ENCODE peak calls at places on chromosomes 4 and X, in seven cellular contexts. One of them, this sample, is unnamed.

GRCh38 chr4:14143892-14144291 is 516.4 kb upstream of the BOD1L1 start:
- DNase-seq in transverse colon: no peak
- DNase-seq in stomach: no peak
- DNase-seq in K562: no peak
- DNase-seq in suprapubic skin: no peak
- DNase-seq in H1: no peak
- DNase-seq in HepG2: no peak
- DNase-seq in this sample: no peak

GRCh38 chrX:154986826-154987575 is 35.5 kb downstream of the F8 start:
- DNase-seq in transverse colon: no peak
- DNase-seq in stomach: no peak
- DNase-seq in K562: no peak
- DNase-seq in suprapubic skin: no peak
- DNase-seq in H1: no peak
- DNase-seq in HepG2: no peak
- DNase-seq in this sample: no peak

GRCh38 chrX:9942086-9942485 is 25.1 kb upstream of the CLDN34 start:
- DNase-seq in transverse colon: peak; percentile 11
- DNase-seq in stomach: no peak
- DNase-seq in K562: no peak
- DNase-seq in suprapubic skin: no peak
- DNase-seq in H1: no peak
- DNase-seq in HepG2: no peak
- DNase-seq in this sample: no peak

GRCh38 chr4:39770471-39770870 is 72.5 kb downstream of the UBE2K start:
- DNase-seq in transverse colon: no peak
- DNase-seq in stomach: no peak
- DNase-seq in K562: no peak
- DNase-seq in suprapubic skin: no peak
- DNase-seq in H1: no peak
- DNase-seq in HepG2: no peak
- DNase-seq in this sample: no peak

GRCh38 chrX:72276478-72276953 is 532 bp downstream of the RPS4X start:
- DNase-seq in transverse colon: no peak
- DNase-seq in stomach: no peak
- DNase-seq in K562: no peak
- DNase-seq in suprapubic skin: no peak
- DNase-seq in H1: no peak
- DNase-seq in HepG2: no peak
- DNase-seq in this sample: no peak

GRCh38 chr4:13893987-13894386 is 266.5 kb upstream of the BOD1L1 start:
- DNase-seq in transverse colon: no peak
- DNase-seq in stomach: no peak
- DNase-seq in K562: no peak
- DNase-seq in suprapubic skin: no peak
- DNase-seq in H1: no peak
- DNase-seq in HepG2: no peak
- DNase-seq in this sample: no peak

GRCh38 chrX:84724576-84724975 is 222.3 kb upstream of the HDX start:
- DNase-seq in transverse colon: no peak
- DNase-seq in stomach: no peak
- DNase-seq in K562: no peak
- DNase-seq in suprapubic skin: no peak
- DNase-seq in H1: no peak
- DNase-seq in HepG2: no peak
- DNase-seq in this sample: no peak

GRCh38 chrX:149472620-149473019 is 32.5 kb downstream of the IDS start:
- DNase-seq in transverse colon: no peak
- DNase-seq in stomach: no peak
- DNase-seq in K562: no peak
- DNase-seq in suprapubic skin: no peak
- DNase-seq in H1: no peak
- DNase-seq in HepG2: no peak
- DNase-seq in this sample: no peak

GRCh38 chr4:11790230-11790629 is 361.5 kb upstream of the HS3ST1 start:
- DNase-seq in transverse colon: no peak
- DNase-seq in stomach: no peak
- DNase-seq in K562: no peak
- DNase-seq in suprapubic skin: no peak
- DNase-seq in H1: no peak
- DNase-seq in HepG2: no peak
- DNase-seq in this sample: no peak

GRCh38 chrX:129738466-129739308 is at the start of gene XPNPEP2:
- DNase-seq in transverse colon: no peak
- DNase-seq in stomach: no peak
- DNase-seq in K562: no peak
- DNase-seq in suprapubic skin: peak; percentile 65
- DNase-seq in H1: no peak
- DNase-seq in HepG2: no peak
- DNase-seq in this sample: no peak

GRCh38 chrX:102845020-102845419 is 92.1 kb upstream of the RAB40AL start:
- DNase-seq in transverse colon: no peak
- DNase-seq in stomach: no peak
- DNase-seq in K562: no peak
- DNase-seq in suprapubic skin: no peak
- DNase-seq in H1: no peak
- DNase-seq in HepG2: no peak
- DNase-seq in this sample: no peak

GRCh38 chrX:100368167-100368566 is 41.9 kb downstream of the PCDH19 start:
- DNase-seq in transverse colon: no peak
- DNase-seq in stomach: no peak
- DNase-seq in K562: no peak
- DNase-seq in suprapubic skin: no peak
- DNase-seq in H1: no peak
- DNase-seq in HepG2: peak; percentile 0
- DNase-seq in this sample: no peak

GRCh38 chrX:28756647-28757046 is 169.4 kb downstream of the IL1RAPL1 start:
- DNase-seq in transverse colon: no peak
- DNase-seq in stomach: no peak
- DNase-seq in K562: no peak
- DNase-seq in suprapubic skin: no peak
- DNase-seq in H1: no peak
- DNase-seq in HepG2: no peak
- DNase-seq in this sample: no peak

GRCh38 chrX:47992669-47993068 is 11.1 kb downstream of the ZNF182 start:
- DNase-seq in transverse colon: no peak
- DNase-seq in stomach: no peak
- DNase-seq in K562: no peak
- DNase-seq in suprapubic skin: no peak
- DNase-seq in H1: no peak
- DNase-seq in HepG2: no peak
- DNase-seq in this sample: no peak

GRCh38 chr4:53477666-53478065 is 100.2 kb downstream of the FIP1L1 start:
- DNase-seq in transverse colon: no peak
- DNase-seq in stomach: no peak
- DNase-seq in K562: no peak
- DNase-seq in suprapubic skin: no peak
- DNase-seq in H1: no peak
- DNase-seq in HepG2: no peak
- DNase-seq in this sample: no peak

GRCh38 chr4:25863347-25863784 is 578 bp upstream of the SEL1L3 start:
- DNase-seq in transverse colon: peak; percentile 86
- DNase-seq in stomach: peak; percentile 81
- DNase-seq in K562: no peak
- DNase-seq in suprapubic skin: no peak
- DNase-seq in H1: peak; percentile 82
- DNase-seq in HepG2: no peak
- DNase-seq in this sample: no peak

GRCh38 chr4:88204882-88205281 is 46.4 kb upstream of the ABCG2 start:
- DNase-seq in transverse colon: no peak
- DNase-seq in stomach: no peak
- DNase-seq in K562: no peak
- DNase-seq in suprapubic skin: no peak
- DNase-seq in H1: peak; percentile 8
- DNase-seq in HepG2: no peak
- DNase-seq in this sample: no peak
- TF ChIP-seq POLR2AphosphoS5 in transverse colon: no peak
- TF ChIP-seq POLR2AphosphoS5 in stomach: no peak
- TF ChIP-seq POLR2AphosphoS5 in K562: no peak
- TF ChIP-seq POLR2AphosphoS5 in suprapubic skin: no peak
- TF ChIP-seq POLR2AphosphoS5 in H1: no peak
- TF ChIP-seq POLR2AphosphoS5 in HepG2: no peak
- TF ChIP-seq POLR2AphosphoS5 in this sample: no peak

GRCh38 chr4:73383452-73383851 is 20.6 kb upstream of the ALB start:
- DNase-seq in transverse colon: no peak
- DNase-seq in stomach: no peak
- DNase-seq in K562: no peak
- DNase-seq in suprapubic skin: no peak
- DNase-seq in H1: no peak
- DNase-seq in HepG2: no peak
- DNase-seq in this sample: no peak
- TF ChIP-seq POLR2AphosphoS5 in transverse colon: no peak
- TF ChIP-seq POLR2AphosphoS5 in stomach: no peak
- TF ChIP-seq POLR2AphosphoS5 in K562: no peak
- TF ChIP-seq POLR2AphosphoS5 in suprapubic skin: no peak
- TF ChIP-seq POLR2AphosphoS5 in H1: no peak
- TF ChIP-seq POLR2AphosphoS5 in HepG2: no peak
- TF ChIP-seq POLR2AphosphoS5 in this sample: no peak

GRCh38 chr4:143768007-143768591 is 67.6 kb upstream of the FREM3 start:
- DNase-seq in transverse colon: no peak
- DNase-seq in stomach: no peak
- DNase-seq in K562: no peak
- DNase-seq in suprapubic skin: no peak
- DNase-seq in H1: no peak
- DNase-seq in HepG2: no peak
- DNase-seq in this sample: peak; percentile 20
- TF ChIP-seq POLR2AphosphoS5 in transverse colon: no peak
- TF ChIP-seq POLR2AphosphoS5 in stomach: no peak
- TF ChIP-seq POLR2AphosphoS5 in K562: no peak
- TF ChIP-seq POLR2AphosphoS5 in suprapubic skin: no peak
- TF ChIP-seq POLR2AphosphoS5 in H1: no peak
- TF ChIP-seq POLR2AphosphoS5 in HepG2: no peak
- TF ChIP-seq POLR2AphosphoS5 in this sample: no peak

GRCh38 chr4:125847518-125847917 is 532.8 kb downstream of the FAT4 start:
- DNase-seq in transverse colon: no peak
- DNase-seq in stomach: no peak
- DNase-seq in K562: no peak
- DNase-seq in suprapubic skin: no peak
- DNase-seq in H1: no peak
- DNase-seq in HepG2: no peak
- DNase-seq in this sample: no peak

DNA sequence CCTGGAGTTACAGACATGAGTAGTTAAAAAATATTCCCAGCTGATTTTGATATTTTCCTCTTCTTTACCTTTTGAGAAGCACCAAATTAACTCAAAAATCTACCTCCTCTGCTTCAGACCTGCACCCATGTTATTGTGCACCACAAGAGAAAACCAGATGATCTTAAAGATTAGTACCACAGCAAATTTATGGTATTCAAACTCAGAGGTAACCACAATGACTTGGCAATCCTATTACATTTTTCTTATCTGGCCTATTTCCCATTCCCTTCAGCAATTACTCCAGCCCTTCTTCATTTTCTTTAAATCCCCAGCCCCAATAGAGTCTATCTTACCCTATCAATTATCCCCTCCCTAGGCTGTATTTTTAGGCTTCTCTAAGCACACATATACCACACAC is 535.1 kb downstream of the FAT4 start:
- DNase-seq in transverse colon: no peak
- DNase-seq in stomach: no peak
- DNase-seq in K562: no peak
- DNase-seq in suprapubic skin: no peak
- DNase-seq in H1: no peak
- DNase-seq in HepG2: no peak
- DNase-seq in this sample: no peak
- TF ChIP-seq POLR2AphosphoS5 in transverse colon: no peak
- TF ChIP-seq POLR2AphosphoS5 in stomach: no peak
- TF ChIP-seq POLR2AphosphoS5 in K562: no peak
- TF ChIP-seq POLR2AphosphoS5 in suprapubic skin: no peak
- TF ChIP-seq POLR2AphosphoS5 in H1: no peak
- TF ChIP-seq POLR2AphosphoS5 in HepG2: no peak
- TF ChIP-seq POLR2AphosphoS5 in this sample: no peak

GRCh38 chr4:177266492-177266891 is 43.2 kb upstream of the NEIL3 start:
- DNase-seq in transverse colon: no peak
- DNase-seq in stomach: no peak
- DNase-seq in K562: no peak
- DNase-seq in suprapubic skin: no peak
- DNase-seq in H1: no peak
- DNase-seq in HepG2: no peak
- DNase-seq in this sample: no peak
- TF ChIP-seq POLR2AphosphoS5 in transverse colon: no peak
- TF ChIP-seq POLR2AphosphoS5 in stomach: no peak
- TF ChIP-seq POLR2AphosphoS5 in K562: no peak
- TF ChIP-seq POLR2AphosphoS5 in suprapubic skin: no peak
- TF ChIP-seq POLR2AphosphoS5 in H1: no peak
- TF ChIP-seq POLR2AphosphoS5 in HepG2: no peak
- TF ChIP-seq POLR2AphosphoS5 in this sample: no peak

This sample was measured in breast epithelium.